ENCODE peak calls at places on chromosomes 2 and 18, in five cellular contexts. Y is fibroblast of mammary gland, E is tibial nerve, X is HFF-Myc, Q is foreskin fibroblast. I is an unnamed sample.
A peak's percentile ranks its signal among the peaks of the same experiment; 100 is the strongest.

GRCh38 chr2:193824474-193824873 is 1629.7 kb upstream of the TMEFF2 start:
- DNase-seq in Y (peak; percentile 88), E (no peak), X (no peak), Q (peak; percentile 68), I (peak; percentile 91)

GRCh38 chr18:23380817-23381216 is 72.3 kb upstream of the RIOK3 start:
- DNase-seq in Y (peak; percentile 24), E (no peak), X (no peak), Q (no peak), I (peak; percentile 72)

GRCh38 chr2:135245055-135245454 is 193.0 kb downstream of the RAB3GAP1 start:
- DNase-seq in Y (peak; percentile 34), E (no peak), X (no peak), Q (peak; percentile 50), I (peak; percentile 47)

GRCh38 chr2:95323347-95324155 is 26.4 kb downstream of the KCNIP3 start:
- DNase-seq in Y (no peak), E (no peak), X (no peak), Q (no peak), I (no peak)

GRCh38 chr2:172836386-172837200 is 100.9 kb downstream of the RAPGEF4 start:
- DNase-seq in Y (peak; percentile 65), E (no peak), X (peak; percentile 52), Q (peak; percentile 56), I (peak; percentile 92)

GRCh38 chr18:27185025-27185763 is at the start of gene CHST9:
- DNase-seq in Y (no peak), E (no peak), X (no peak), Q (no peak), I (no peak)

GRCh38 chr2:228377533-228377932 is 196.0 kb upstream of the SPHKAP start:
- DNase-seq in Y (no peak), E (no peak), X (no peak), Q (no peak), I (no peak)

GRCh38 chr2:151302879-151303278 is 13.4 kb upstream of the NMI start:
- DNase-seq in Y (peak; percentile 82), E (no peak), X (peak; percentile 38), Q (peak; percentile 51), I (peak; percentile 88)

GRCh38 chr2:1744151-1744445 is 217 bp downstream of the PXDN start:
- DNase-seq in Y (no peak), E (no peak), X (no peak), Q (no peak), I (no peak)

GRCh38 chr2:85551698-85552678 is 9.3 kb downstream of the GGCX start:
- DNase-seq in Y (peak; percentile 78), E (peak; percentile 78), X (no peak), Q (peak; percentile 61), I (peak; percentile 85)

GRCh38 chr2:240278661-240279060 is 138.2 kb upstream of the OTOS start:
- DNase-seq in Y (peak; percentile 62), E (no peak), X (no peak), Q (peak; percentile 15), I (peak; percentile 38)

GRCh38 chr2:18792226-18792629 is 202.9 kb upstream of the NT5C1B start:
- DNase-seq in Y (peak; percentile 24), E (no peak), X (no peak), Q (no peak), I (peak; percentile 44)

GRCh38 chr2:189581354-189582139 is 961 bp upstream of the SLC40A1 start:
- DNase-seq in Y (no peak), E (no peak), X (no peak), Q (no peak), I (no peak)

GRCh38 chr2:241994086-241994485 is 124.6 kb downstream of the RTP5 start:
- DNase-seq in Y (no peak), E (no peak), X (no peak), Q (no peak), I (no peak)

GRCh38 chr2:9778012-9778411 is 65.3 kb upstream of the TAF1B start:
- DNase-seq in Y (no peak), E (no peak), X (no peak), Q (no peak), I (no peak)

GRCh38 chr2:227472265-227473018 is 486 bp downstream of the AGFG1 start:
- DNase-seq in Y (no peak), E (no peak), X (no peak), Q (no peak), I (peak; percentile 19)

GRCh38 chr2:116490511-116491145 is 1323.9 kb upstream of the DDX18 start:
- DNase-seq in Y (no peak), E (no peak), X (no peak), Q (no peak), I (peak; percentile 52)

GRCh38 chr2:116491292-116491691 is 1323.2 kb upstream of the DDX18 start:
- DNase-seq in Y (no peak), E (no peak), X (no peak), Q (no peak), I (peak; percentile 10)

GRCh38 chr2:116487336-116487735 is 1327.2 kb upstream of the DDX18 start:
- DNase-seq in Y (no peak), E (no peak), X (no peak), Q (no peak), I (no peak)

GRCh38 chr2:116489944-116490343 is 1324.5 kb upstream of the DDX18 start:
- DNase-seq in Y (no peak), E (no peak), X (no peak), Q (no peak), I (peak; percentile 38)

GRCh38 chr2:116489292-116489691 is 1325.2 kb upstream of the DDX18 start:
- DNase-seq in Y (no peak), E (no peak), X (no peak), Q (no peak), I (no peak)
- H3K4me3 ChIP-seq in Y (no peak overlapping the region), E (no peak overlapping the region), X (no peak overlapping the region), Q (no peak overlapping the region), I (no peak overlapping the region)

DNA sequence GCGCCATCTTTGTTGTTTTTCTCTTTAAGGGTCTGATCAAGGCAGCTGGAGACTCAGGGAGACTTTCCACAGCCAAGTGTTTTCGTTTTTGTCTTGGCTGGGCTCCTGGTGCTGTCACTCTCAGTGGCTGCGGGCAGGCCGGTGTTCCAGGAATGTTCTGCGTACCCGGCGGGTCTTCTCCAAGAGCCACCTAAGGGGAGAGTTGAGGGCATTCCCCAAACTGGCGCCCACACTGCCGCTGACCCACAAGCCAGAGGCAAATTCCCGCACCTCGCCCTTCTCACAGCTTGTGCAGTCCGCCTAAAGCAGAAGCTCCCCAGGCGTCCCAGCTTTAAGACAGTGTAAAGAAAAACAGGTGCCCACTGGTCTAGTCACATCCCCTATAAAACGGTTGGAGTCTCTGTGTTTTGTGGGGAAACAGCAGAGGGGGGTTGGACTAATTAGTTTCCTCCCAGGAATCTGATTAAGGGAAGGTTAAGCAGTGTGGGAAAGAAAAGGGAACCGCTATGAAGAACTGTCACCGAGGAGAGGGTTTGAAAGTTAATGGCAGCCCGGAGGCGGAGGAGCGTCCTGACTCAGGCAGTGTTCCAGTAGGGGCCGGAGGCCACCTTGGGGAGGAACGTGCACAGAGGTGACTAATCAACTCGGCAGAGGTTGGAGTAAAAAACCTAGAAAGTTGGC is 224.5 kb downstream of the SLC4A3 start:
- DNase-seq in Y (peak; percentile 15), E (no peak), X (no peak), Q (peak; percentile 12), I (peak; percentile 8)
- H3K4me3 ChIP-seq in Y (no peak overlapping the region), E (no peak overlapping the region), X (peak overlapping the region; percentile 17), Q (peak overlapping the region; percentile 40), I (no peak overlapping the region)

GRCh38 chr2:185891804-185892411 is 153.3 kb downstream of the FSIP2 start:
- DNase-seq in Y (no peak), E (no peak), X (no peak), Q (no peak), I (no peak)

GRCh38 chr2:185892484-185892883 is 153.9 kb downstream of the FSIP2 start:
- DNase-seq in Y (no peak), E (no peak), X (no peak), Q (no peak), I (no peak)

GRCh38 chr2:185899364-185899763 is 160.8 kb downstream of the FSIP2 start:
- DNase-seq in Y (no peak), E (no peak), X (no peak), Q (no peak), I (no peak)

GRCh38 chr2:185894223-185894622 is 155.6 kb downstream of the FSIP2 start:
- DNase-seq in Y (no peak), E (no peak), X (no peak), Q (no peak), I (no peak)

GRCh38 chr2:185896090-185896693 is 157.6 kb downstream of the FSIP2 start:
- DNase-seq in Y (no peak), E (no peak), X (no peak), Q (no peak), I (no peak)
- H3K4me3 ChIP-seq in Y (no peak overlapping the region), E (no peak overlapping the region), X (no peak overlapping the region), Q (no peak overlapping the region), I (no peak overlapping the region)

GRCh38 chr2:176097820-176098365 is 1.7 kb upstream of the HOXD12 start:
- DNase-seq in Y (no peak), E (no peak), X (no peak), Q (no peak), I (no peak)
- H3K4me3 ChIP-seq in Y (no peak overlapping the region), E (no peak overlapping the region), X (peak overlapping the region; percentile 39), Q (peak overlapping the region; percentile 67), I (no peak overlapping the region)

DNA sequence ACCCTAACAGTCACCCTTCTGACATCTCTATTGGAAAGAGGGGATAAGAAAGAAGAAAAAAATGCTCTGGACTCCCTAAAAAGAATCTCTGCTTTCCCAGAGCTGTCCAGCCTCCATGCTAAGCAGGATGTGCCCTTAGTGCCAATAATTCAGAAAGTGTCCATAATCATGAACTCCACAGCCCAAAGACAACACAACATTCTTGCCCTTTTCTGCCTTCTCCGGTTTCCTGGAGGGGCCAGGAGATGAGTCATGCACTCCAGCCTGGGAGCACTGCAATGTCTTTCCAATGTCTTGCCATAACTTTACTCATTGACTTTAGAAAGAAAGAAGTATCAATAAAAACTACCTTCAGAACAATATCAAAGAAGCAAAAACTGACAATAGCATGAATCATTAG is 44.0 kb downstream of the KLF7 start:
- DNase-seq in Y (peak; percentile 87), E (no peak), X (peak; percentile 56), Q (peak; percentile 88), I (peak; percentile 76)
- H3K4me3 ChIP-seq in Y (no peak overlapping the region), E (no peak overlapping the region), X (no peak overlapping the region), Q (no peak overlapping the region), I (no peak overlapping the region)

DNA sequence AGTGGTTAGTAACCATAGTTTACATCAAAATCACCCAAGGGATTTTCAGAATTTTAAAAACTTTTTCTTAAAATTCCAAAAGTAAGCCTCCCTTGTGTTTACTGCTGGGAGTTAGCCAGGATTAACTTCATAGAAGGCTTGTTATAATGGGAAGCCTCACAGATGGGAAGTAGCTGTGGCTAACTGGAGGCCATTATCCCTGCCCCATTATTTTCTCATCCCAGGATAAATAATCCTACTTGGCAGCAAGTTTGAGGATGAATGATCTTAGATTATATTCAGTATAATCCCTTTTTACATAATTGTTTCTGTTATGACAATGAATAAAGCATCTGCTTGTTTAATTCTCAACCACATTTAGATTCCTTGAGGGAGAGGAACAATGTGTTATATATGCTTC is 25.5 kb downstream of the PLEK start:
- DNase-seq in Y (no peak), E (no peak), X (no peak), Q (no peak), I (no peak)
- H3K4me3 ChIP-seq in Y (no peak overlapping the region), E (no peak overlapping the region), X (no peak overlapping the region), Q (no peak overlapping the region), I (no peak overlapping the region)